ENCODE peak calls at places on chromosomes 12 and 14, in eight cellular contexts. One of them, this sample, is unnamed.

GRCh38 chr14:89958966-89959365 is 3.2 kb downstream of the TDP1 start:
- DNase-seq in astrocyte of the cerebellum: no peak
- DNase-seq in T-helper 2 cell: no peak
- DNase-seq in ACHN: no peak
- DNase-seq in LHCN-M2: no peak
- DNase-seq in nephron progenitor cell: no peak
- DNase-seq in cardiac fibroblast: no peak
- DNase-seq in EL: no peak
- DNase-seq in this sample: no peak

GRCh38 chr12:49019435-49020317 is 1.1 kb upstream of the PRKAG1 start:
- DNase-seq in astrocyte of the cerebellum: no peak
- DNase-seq in T-helper 2 cell: no peak
- DNase-seq in ACHN: peak; percentile 82
- DNase-seq in LHCN-M2: peak; percentile 62
- DNase-seq in nephron progenitor cell: peak; percentile 36
- DNase-seq in cardiac fibroblast: peak; percentile 37
- DNase-seq in EL: peak; percentile 52
- DNase-seq in this sample: peak; percentile 59

GRCh38 chr14:27184371-27184901 is 586.6 kb upstream of the NOVA1 start:
- DNase-seq in astrocyte of the cerebellum: peak; percentile 80
- DNase-seq in T-helper 2 cell: no peak
- DNase-seq in ACHN: no peak
- DNase-seq in LHCN-M2: no peak
- DNase-seq in nephron progenitor cell: no peak
- DNase-seq in cardiac fibroblast: no peak
- DNase-seq in EL: no peak
- DNase-seq in this sample: peak; percentile 33

GRCh38 chr12:40921563-40922163 is 229.4 kb downstream of the CNTN1 start:
- DNase-seq in astrocyte of the cerebellum: peak; percentile 6
- DNase-seq in T-helper 2 cell: no peak
- DNase-seq in ACHN: peak; percentile 47
- DNase-seq in LHCN-M2: peak; percentile 1
- DNase-seq in nephron progenitor cell: no peak
- DNase-seq in cardiac fibroblast: peak; percentile 26
- DNase-seq in EL: peak; percentile 2
- DNase-seq in this sample: peak; percentile 33

GRCh38 chr12:58502236-58502635 is 418.1 kb downstream of the LRIG3 start:
- DNase-seq in astrocyte of the cerebellum: no peak
- DNase-seq in T-helper 2 cell: no peak
- DNase-seq in ACHN: no peak
- DNase-seq in LHCN-M2: peak; percentile 68
- DNase-seq in nephron progenitor cell: peak; percentile 33
- DNase-seq in cardiac fibroblast: no peak
- DNase-seq in EL: peak; percentile 25
- DNase-seq in this sample: peak; percentile 44

GRCh38 chr14:90381999-90382451 is 14.8 kb upstream of the CALM1 start:
- DNase-seq in astrocyte of the cerebellum: no peak
- DNase-seq in T-helper 2 cell: no peak
- DNase-seq in ACHN: no peak
- DNase-seq in LHCN-M2: no peak
- DNase-seq in nephron progenitor cell: peak; percentile 35
- DNase-seq in cardiac fibroblast: peak; percentile 26
- DNase-seq in EL: no peak
- DNase-seq in this sample: peak; percentile 12

GRCh38 chr14:59407246-59407615 is 57.9 kb downstream of the GPR135 start:
- DNase-seq in astrocyte of the cerebellum: peak; percentile 65
- DNase-seq in T-helper 2 cell: no peak
- DNase-seq in ACHN: no peak
- DNase-seq in LHCN-M2: peak; percentile 94
- DNase-seq in nephron progenitor cell: no peak
- DNase-seq in cardiac fibroblast: peak; percentile 96
- DNase-seq in EL: peak; percentile 86
- DNase-seq in this sample: peak; percentile 95

GRCh38 chr14:67583711-67584644 is 16.1 kb downstream of the PIGH start:
- DNase-seq in astrocyte of the cerebellum: peak; percentile 26
- DNase-seq in T-helper 2 cell: no peak
- DNase-seq in ACHN: peak; percentile 46
- DNase-seq in LHCN-M2: peak; percentile 32
- DNase-seq in nephron progenitor cell: peak; percentile 44
- DNase-seq in cardiac fibroblast: peak; percentile 66
- DNase-seq in EL: peak; percentile 51
- DNase-seq in this sample: peak; percentile 54

GRCh38 chr14:96385385-96385784 is 6.5 kb upstream of the AK7 start:
- DNase-seq in astrocyte of the cerebellum: no peak
- DNase-seq in T-helper 2 cell: no peak
- DNase-seq in ACHN: peak; percentile 67
- DNase-seq in LHCN-M2: no peak
- DNase-seq in nephron progenitor cell: no peak
- DNase-seq in cardiac fibroblast: no peak
- DNase-seq in EL: no peak
- DNase-seq in this sample: no peak

GRCh38 chr12:12696562-12697383 is 790 bp upstream of the GPR19 start:
- DNase-seq in astrocyte of the cerebellum: peak; percentile 59
- DNase-seq in T-helper 2 cell: peak; percentile 78
- DNase-seq in ACHN: peak; percentile 92
- DNase-seq in LHCN-M2: peak; percentile 82
- DNase-seq in nephron progenitor cell: peak; percentile 87
- DNase-seq in cardiac fibroblast: peak; percentile 92
- DNase-seq in EL: peak; percentile 84
- DNase-seq in this sample: peak; percentile 84

GRCh38 chr12:106709068-106709511 is 65.4 kb upstream of the RIC8B start:
- DNase-seq in astrocyte of the cerebellum: no peak
- DNase-seq in T-helper 2 cell: no peak
- DNase-seq in ACHN: no peak
- DNase-seq in LHCN-M2: no peak
- DNase-seq in nephron progenitor cell: no peak
- DNase-seq in cardiac fibroblast: no peak
- DNase-seq in EL: no peak
- DNase-seq in this sample: no peak

GRCh38 chr12:68749443-68749842 is 3.5 kb downstream of the SLC35E3 start:
- DNase-seq in astrocyte of the cerebellum: no peak
- DNase-seq in T-helper 2 cell: no peak
- DNase-seq in ACHN: no peak
- DNase-seq in LHCN-M2: no peak
- DNase-seq in nephron progenitor cell: no peak
- DNase-seq in cardiac fibroblast: no peak
- DNase-seq in EL: no peak
- DNase-seq in this sample: no peak

GRCh38 chr14:98819132-98819866 is 452.7 kb downstream of the BCL11B start:
- DNase-seq in astrocyte of the cerebellum: no peak
- DNase-seq in T-helper 2 cell: no peak
- DNase-seq in ACHN: no peak
- DNase-seq in LHCN-M2: no peak
- DNase-seq in nephron progenitor cell: no peak
- DNase-seq in cardiac fibroblast: no peak
- DNase-seq in EL: no peak
- DNase-seq in this sample: no peak

GRCh38 chr14:45133683-45134050 is 614 bp downstream of the FKBP3 start:
- DNase-seq in astrocyte of the cerebellum: no peak
- DNase-seq in T-helper 2 cell: no peak
- DNase-seq in ACHN: no peak
- DNase-seq in LHCN-M2: no peak
- DNase-seq in nephron progenitor cell: no peak
- DNase-seq in cardiac fibroblast: no peak
- DNase-seq in EL: no peak
- DNase-seq in this sample: no peak

GRCh38 chr14:66634876-66635275 is 126.9 kb downstream of the GPHN start:
- DNase-seq in astrocyte of the cerebellum: no peak
- DNase-seq in T-helper 2 cell: no peak
- DNase-seq in ACHN: peak; percentile 12
- DNase-seq in LHCN-M2: no peak
- DNase-seq in nephron progenitor cell: no peak
- DNase-seq in cardiac fibroblast: peak; percentile 24
- DNase-seq in EL: peak; percentile 57
- DNase-seq in this sample: no peak

GRCh38 chr12:12995088-12995487 is 5.0 kb downstream of the HEBP1 start:
- DNase-seq in astrocyte of the cerebellum: no peak
- DNase-seq in T-helper 2 cell: no peak
- DNase-seq in ACHN: no peak
- DNase-seq in LHCN-M2: no peak
- DNase-seq in nephron progenitor cell: no peak
- DNase-seq in cardiac fibroblast: no peak
- DNase-seq in EL: no peak
- DNase-seq in this sample: no peak

GRCh38 chr12:101829639-101830390 is 944 bp downstream of the GNPTAB start:
- DNase-seq in astrocyte of the cerebellum: no peak
- DNase-seq in T-helper 2 cell: no peak
- DNase-seq in ACHN: peak; percentile 35
- DNase-seq in LHCN-M2: no peak
- DNase-seq in nephron progenitor cell: no peak
- DNase-seq in cardiac fibroblast: no peak
- DNase-seq in EL: peak; percentile 36
- DNase-seq in this sample: no peak

GRCh38 chr12:130873825-130874224 is 2.0 kb downstream of the RAN start:
- DNase-seq in astrocyte of the cerebellum: no peak
- DNase-seq in T-helper 2 cell: no peak
- DNase-seq in ACHN: no peak
- DNase-seq in LHCN-M2: no peak
- DNase-seq in nephron progenitor cell: no peak
- DNase-seq in cardiac fibroblast: no peak
- DNase-seq in EL: no peak
- DNase-seq in this sample: peak; percentile 7

GRCh38 chr14:102749833-102750775 is 27.1 kb upstream of the TRAF3 start:
- DNase-seq in astrocyte of the cerebellum: no peak
- DNase-seq in T-helper 2 cell: no peak
- DNase-seq in ACHN: no peak
- DNase-seq in LHCN-M2: no peak
- DNase-seq in nephron progenitor cell: no peak
- DNase-seq in cardiac fibroblast: no peak
- DNase-seq in EL: no peak
- DNase-seq in this sample: no peak

GRCh38 chr12:103196467-103196866 is 239.0 kb downstream of the ASCL1 start:
- DNase-seq in astrocyte of the cerebellum: no peak
- DNase-seq in T-helper 2 cell: no peak
- DNase-seq in ACHN: no peak
- DNase-seq in LHCN-M2: no peak
- DNase-seq in nephron progenitor cell: no peak
- DNase-seq in cardiac fibroblast: no peak
- DNase-seq in EL: no peak
- DNase-seq in this sample: no peak

GRCh38 chr14:57247283-57247682 is 21.4 kb downstream of the EXOC5 start:
- DNase-seq in astrocyte of the cerebellum: no peak
- DNase-seq in T-helper 2 cell: no peak
- DNase-seq in ACHN: no peak
- DNase-seq in LHCN-M2: no peak
- DNase-seq in nephron progenitor cell: no peak
- DNase-seq in cardiac fibroblast: no peak
- DNase-seq in EL: peak; percentile 50
- DNase-seq in this sample: no peak

GRCh38 chr12:121093487-121093891 is 39.2 kb upstream of the P2RX7 start:
- DNase-seq in astrocyte of the cerebellum: no peak
- DNase-seq in T-helper 2 cell: no peak
- DNase-seq in ACHN: no peak
- DNase-seq in LHCN-M2: no peak
- DNase-seq in nephron progenitor cell: no peak
- DNase-seq in cardiac fibroblast: no peak
- DNase-seq in EL: no peak
- DNase-seq in this sample: no peak

GRCh38 chr14:94340533-94340932 is 17.4 kb upstream of the SERPINA6 start:
- DNase-seq in astrocyte of the cerebellum: no peak
- DNase-seq in T-helper 2 cell: no peak
- DNase-seq in ACHN: no peak
- DNase-seq in LHCN-M2: no peak
- DNase-seq in nephron progenitor cell: no peak
- DNase-seq in cardiac fibroblast: no peak
- DNase-seq in EL: no peak
- DNase-seq in this sample: no peak

GRCh38 chr14:70425349-70425748 is 8.5 kb upstream of the SYNJ2BP start:
- DNase-seq in astrocyte of the cerebellum: no peak
- DNase-seq in T-helper 2 cell: no peak
- DNase-seq in ACHN: no peak
- DNase-seq in LHCN-M2: no peak
- DNase-seq in nephron progenitor cell: no peak
- DNase-seq in cardiac fibroblast: no peak
- DNase-seq in EL: no peak
- DNase-seq in this sample: no peak

GRCh38 chr12:67720383-67720856 is 71.9 kb downstream of the DYRK2 start:
- DNase-seq in astrocyte of the cerebellum: no peak
- DNase-seq in T-helper 2 cell: no peak
- DNase-seq in ACHN: peak; percentile 15
- DNase-seq in LHCN-M2: peak; percentile 86
- DNase-seq in nephron progenitor cell: peak; percentile 23
- DNase-seq in cardiac fibroblast: peak; percentile 39
- DNase-seq in EL: peak; percentile 89
- DNase-seq in this sample: peak; percentile 88

GRCh38 chr14:23089498-23090253 is 5.3 kb downstream of the ACIN1 start:
- DNase-seq in astrocyte of the cerebellum: no peak
- DNase-seq in T-helper 2 cell: no peak
- DNase-seq in ACHN: no peak
- DNase-seq in LHCN-M2: no peak
- DNase-seq in nephron progenitor cell: no peak
- DNase-seq in cardiac fibroblast: no peak
- DNase-seq in EL: no peak
- DNase-seq in this sample: no peak

GRCh38 chr14:92686763-92687427 is 61.5 kb downstream of the LGMN start:
- DNase-seq in astrocyte of the cerebellum: no peak
- DNase-seq in T-helper 2 cell: peak; percentile 47
- DNase-seq in ACHN: peak; percentile 70
- DNase-seq in LHCN-M2: no peak
- DNase-seq in nephron progenitor cell: peak; percentile 94
- DNase-seq in cardiac fibroblast: peak; percentile 74
- DNase-seq in EL: peak; percentile 78
- DNase-seq in this sample: peak; percentile 49